ENCODE peak calls at places on chromosomes 7 and 10, in four cellular contexts. One of them, this sample, is unnamed.

GRCh38 chr7:88452648-88453047 is 146.0 kb upstream of the STEAP4 start:
- DNase-seq in HepG2: no peak
- DNase-seq in tibial nerve: no peak
- DNase-seq in left ventricle myocardium inferior: no peak
- DNase-seq in this sample: no peak

GRCh38 chr7:2713370-2713769 is 25.4 kb downstream of the AMZ1 start:
- DNase-seq in HepG2: no peak
- DNase-seq in tibial nerve: no peak
- DNase-seq in left ventricle myocardium inferior: peak
- DNase-seq in this sample: no peak

GRCh38 chr7:74226633-74227032 is 16.8 kb downstream of the LAT2 start:
- DNase-seq in HepG2: no peak
- DNase-seq in tibial nerve: no peak
- DNase-seq in left ventricle myocardium inferior: no peak
- DNase-seq in this sample: no peak

GRCh38 chr10:96276831-96277230 is 5.5 kb upstream of the BLNK start:
- DNase-seq in HepG2: no peak
- DNase-seq in tibial nerve: no peak
- DNase-seq in left ventricle myocardium inferior: no peak
- DNase-seq in this sample: no peak

GRCh38 chr7:121633186-121633585 is 237.1 kb upstream of the FAM3C start:
- DNase-seq in HepG2: no peak
- DNase-seq in tibial nerve: no peak
- DNase-seq in left ventricle myocardium inferior: no peak
- DNase-seq in this sample: no peak

GRCh38 chr7:82507365-82507975 is 63.9 kb upstream of the CACNA2D1 start:
- DNase-seq in HepG2: no peak
- DNase-seq in tibial nerve: no peak
- DNase-seq in left ventricle myocardium inferior: no peak
- DNase-seq in this sample: no peak

GRCh38 chr10:24418532-24418931 is 209.6 kb downstream of the KIAA1217 start:
- DNase-seq in HepG2: no peak
- DNase-seq in tibial nerve: no peak
- DNase-seq in left ventricle myocardium inferior: no peak
- DNase-seq in this sample: no peak

GRCh38 chr7:64849250-64849923 is 53.7 kb upstream of the ZNF273 start:
- DNase-seq in HepG2: no peak
- DNase-seq in tibial nerve: no peak
- DNase-seq in left ventricle myocardium inferior: no peak
- DNase-seq in this sample: no peak

GRCh38 chr10:92493362-92493761 is 80.5 kb downstream of the IDE start:
- DNase-seq in HepG2: no peak
- DNase-seq in tibial nerve: no peak
- DNase-seq in left ventricle myocardium inferior: no peak
- DNase-seq in this sample: no peak

GRCh38 chr10:28687683-28688001 is 10.3 kb downstream of the BAMBI start:
- DNase-seq in HepG2: no peak
- DNase-seq in tibial nerve: no peak
- DNase-seq in left ventricle myocardium inferior: no peak
- DNase-seq in this sample: no peak

GRCh38 chr7:145082366-145083240 is 246.8 kb upstream of the TPK1 start:
- DNase-seq in HepG2: no peak
- DNase-seq in tibial nerve: no peak
- DNase-seq in left ventricle myocardium inferior: no peak
- DNase-seq in this sample: no peak

GRCh38 chr7:148735141-148735540 is 36.4 kb downstream of the CUL1 start:
- DNase-seq in HepG2: no peak
- DNase-seq in tibial nerve: no peak
- DNase-seq in left ventricle myocardium inferior: no peak
- DNase-seq in this sample: no peak

GRCh38 chr10:114412907-114413386 is 8.6 kb upstream of the AFAP1L2 start:
- DNase-seq in HepG2: no peak
- DNase-seq in tibial nerve: no peak
- DNase-seq in left ventricle myocardium inferior: peak
- DNase-seq in this sample: no peak

GRCh38 chr10:114181971-114182370 is 2.8 kb downstream of the TDRD1 start:
- DNase-seq in HepG2: no peak
- DNase-seq in tibial nerve: peak
- DNase-seq in left ventricle myocardium inferior: peak
- DNase-seq in this sample: no peak

GRCh38 chr10:114767589-114768393 is 53.8 kb upstream of the FHIP2A start:
- DNase-seq in HepG2: no peak
- DNase-seq in tibial nerve: no peak
- DNase-seq in left ventricle myocardium inferior: peak
- DNase-seq in this sample: no peak

DNA sequence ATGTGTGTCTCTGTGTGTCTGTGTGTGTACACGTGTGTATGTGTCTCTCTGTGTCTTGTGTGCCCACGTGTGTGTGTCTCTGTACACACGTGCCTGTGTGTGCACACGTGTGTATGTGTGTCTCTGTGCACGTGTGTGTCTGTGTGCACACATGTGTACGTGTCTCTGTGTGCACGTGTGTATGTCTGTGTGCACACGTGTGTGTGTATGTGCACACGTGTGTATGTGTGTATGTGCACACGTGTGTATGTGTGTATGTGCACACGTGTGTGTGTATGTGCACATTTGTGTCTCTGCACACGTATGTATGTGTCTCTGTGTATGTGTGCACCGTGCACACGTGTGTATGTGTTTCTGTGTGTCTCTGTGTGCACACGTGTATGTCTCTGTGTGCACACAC is 248.7 kb upstream of the SHH start:
- DNase-seq in HepG2: no peak
- DNase-seq in tibial nerve: no peak
- DNase-seq in left ventricle myocardium inferior: no peak
- DNase-seq in this sample: no peak
- TF ChIP-seq CTCF in HepG2: no peak
- TF ChIP-seq CTCF in tibial nerve: no peak
- TF ChIP-seq CTCF in left ventricle myocardium inferior: no peak
- TF ChIP-seq CTCF in this sample: no peak

DNA sequence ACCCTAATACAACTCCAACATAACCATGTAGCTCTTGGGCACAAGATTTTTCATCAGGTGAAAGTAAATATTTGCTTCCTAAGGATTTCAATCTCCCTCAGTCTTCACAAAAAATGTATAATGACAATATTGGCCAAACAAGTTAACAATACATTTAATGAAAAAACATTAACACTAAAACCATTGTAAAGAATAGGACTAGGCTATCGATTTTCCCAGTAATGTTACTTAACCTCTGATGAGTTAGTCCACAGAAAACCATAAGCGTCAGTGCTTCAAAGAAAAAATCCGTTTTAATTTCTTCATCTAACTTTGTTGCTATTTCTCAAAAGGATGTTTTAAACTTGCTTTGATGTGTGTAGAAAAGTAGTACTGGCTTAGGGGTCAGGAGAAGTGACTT is 1.2 kb downstream of the ZNF33B start:
- DNase-seq in HepG2: peak
- DNase-seq in tibial nerve: no peak
- DNase-seq in left ventricle myocardium inferior: no peak
- DNase-seq in this sample: no peak
- H3K27ac ChIP-seq in HepG2: peak
- H3K27ac ChIP-seq in tibial nerve: peak
- H3K27ac ChIP-seq in left ventricle myocardium inferior: peak
- H3K27ac ChIP-seq in this sample: no peak

GRCh38 chr10:102800601-102801335 is 36.4 kb downstream of the CYP17A1 start:
- DNase-seq in HepG2: no peak
- DNase-seq in tibial nerve: no peak
- DNase-seq in left ventricle myocardium inferior: no peak
- DNase-seq in this sample: no peak

GRCh38 chr10:102799691-102800435 is 37.4 kb downstream of the CYP17A1 start:
- DNase-seq in HepG2: no peak
- DNase-seq in tibial nerve: no peak
- DNase-seq in left ventricle myocardium inferior: peak
- DNase-seq in this sample: no peak

GRCh38 chr10:102791754-102792153 is 45.5 kb downstream of the CYP17A1 start:
- DNase-seq in HepG2: no peak
- DNase-seq in tibial nerve: no peak
- DNase-seq in left ventricle myocardium inferior: no peak
- DNase-seq in this sample: no peak

GRCh38 chr10:102795453-102796406 is 41.5 kb downstream of the CYP17A1 start:
- DNase-seq in HepG2: no peak
- DNase-seq in tibial nerve: no peak
- DNase-seq in left ventricle myocardium inferior: peak
- DNase-seq in this sample: no peak

DNA sequence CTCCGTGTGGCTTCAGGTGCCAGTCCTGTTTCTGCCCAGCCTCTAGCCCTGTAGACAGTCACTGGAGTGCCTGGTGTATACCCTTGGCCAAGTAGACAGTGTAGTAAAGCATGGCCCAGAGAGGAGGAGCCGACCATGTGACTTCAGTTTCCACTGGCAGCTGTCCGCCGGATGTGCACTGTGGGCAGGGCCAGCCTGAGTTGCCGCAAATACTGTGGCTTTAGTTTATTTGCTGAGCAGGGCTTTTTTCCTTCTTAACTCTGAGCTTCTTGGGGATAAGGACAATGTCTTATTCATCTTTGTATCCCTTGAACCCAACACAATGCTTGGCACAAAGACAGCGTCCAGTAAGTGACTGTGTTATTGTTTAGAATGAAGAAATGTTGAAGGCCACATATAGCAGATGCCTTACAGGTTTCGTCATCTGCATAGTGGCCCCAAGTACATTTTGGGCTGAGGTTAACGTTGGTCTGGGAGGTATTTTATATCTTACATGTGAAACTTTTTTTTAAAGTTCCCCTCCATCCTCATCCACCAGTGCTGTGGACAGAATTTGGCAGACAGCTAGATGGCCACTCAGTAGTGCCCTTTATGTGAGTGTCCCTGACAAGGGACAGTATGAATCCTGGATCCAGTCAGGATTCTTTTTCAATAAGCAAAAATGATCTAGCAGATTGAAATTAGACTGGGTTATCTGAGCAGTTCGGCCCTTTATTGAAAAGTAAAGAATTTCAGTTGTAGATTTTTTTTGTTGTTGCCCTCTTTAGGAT is 40.6 kb downstream of the CYP17A1 start:
- DNase-seq in HepG2: no peak
- DNase-seq in tibial nerve: peak
- DNase-seq in left ventricle myocardium inferior: peak
- DNase-seq in this sample: no peak
- TF ChIP-seq CTCF in HepG2: no peak
- TF ChIP-seq CTCF in tibial nerve: no peak
- TF ChIP-seq CTCF in left ventricle myocardium inferior: no peak
- TF ChIP-seq CTCF in this sample: no peak

GRCh38 chr10:43408710-43409384 is at the start of gene HNRNPF:
- DNase-seq in HepG2: peak
- DNase-seq in tibial nerve: peak
- DNase-seq in left ventricle myocardium inferior: peak
- DNase-seq in this sample: peak

GRCh38 chr10:43411536-43411935 is 2.5 kb upstream of the HNRNPF start:
- DNase-seq in HepG2: no peak
- DNase-seq in tibial nerve: no peak
- DNase-seq in left ventricle myocardium inferior: no peak
- DNase-seq in this sample: no peak

GRCh38 chr10:43408331-43408709 is 666 bp downstream of the HNRNPF start:
- DNase-seq in HepG2: no peak
- DNase-seq in tibial nerve: no peak
- DNase-seq in left ventricle myocardium inferior: no peak
- DNase-seq in this sample: no peak

GRCh38 chr10:43409385-43410109 is 561 bp upstream of the HNRNPF start:
- DNase-seq in HepG2: no peak
- DNase-seq in tibial nerve: no peak
- DNase-seq in left ventricle myocardium inferior: peak
- DNase-seq in this sample: no peak

DNA sequence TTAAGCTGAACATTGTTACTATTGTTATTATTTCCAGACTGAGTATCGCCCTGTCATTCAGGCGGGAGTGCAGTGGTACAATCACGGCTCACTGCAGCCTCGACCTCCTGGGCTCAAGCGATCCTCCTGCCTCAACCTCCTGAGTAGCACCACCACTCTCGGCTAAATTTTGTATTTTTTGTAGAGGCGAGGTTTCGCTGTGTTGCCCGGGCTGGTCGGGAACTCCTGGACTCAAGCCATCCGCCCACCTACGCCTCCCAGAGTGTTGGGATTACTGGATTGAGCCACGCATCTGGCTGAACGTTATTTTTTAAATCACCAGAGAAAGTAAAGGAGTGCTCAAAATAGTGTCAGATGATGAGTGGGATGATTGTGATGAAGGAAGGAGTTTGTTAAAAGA is 1.4 kb upstream of the HNRNPF start:
- DNase-seq in HepG2: no peak
- DNase-seq in tibial nerve: no peak
- DNase-seq in left ventricle myocardium inferior: no peak
- DNase-seq in this sample: no peak
- H3K27ac ChIP-seq in HepG2: peak
- H3K27ac ChIP-seq in tibial nerve: peak
- H3K27ac ChIP-seq in left ventricle myocardium inferior: peak
- H3K27ac ChIP-seq in this sample: no peak

DNA sequence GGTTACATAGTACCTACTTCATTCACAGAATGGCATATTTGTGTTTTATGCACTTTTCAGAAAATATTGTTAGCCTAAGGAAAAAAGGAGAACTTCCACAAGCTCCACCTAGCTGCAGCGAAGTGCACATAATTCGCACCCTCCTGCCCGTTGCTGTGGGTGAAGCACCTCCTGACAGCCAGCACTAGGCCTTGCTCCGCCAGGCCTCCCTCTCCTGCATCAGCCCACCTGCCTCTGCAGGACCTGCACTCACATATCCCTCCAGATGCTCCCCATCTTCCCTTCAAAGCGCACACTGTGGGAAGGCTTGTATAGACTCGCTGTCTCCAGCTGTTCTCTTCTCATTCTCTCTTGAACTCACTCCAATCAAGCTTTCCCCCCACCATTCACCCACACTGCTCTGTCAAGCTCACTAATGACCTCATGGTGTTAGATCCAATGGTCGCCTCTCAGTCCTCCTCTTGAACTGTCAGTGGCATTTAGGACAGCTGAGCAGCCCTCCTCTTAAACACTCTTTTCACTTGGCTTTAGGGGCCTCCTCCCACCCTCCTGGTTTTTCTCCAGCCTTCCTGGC is 20.7 kb upstream of the GRID1 start:
- DNase-seq in HepG2: no peak
- DNase-seq in tibial nerve: no peak
- DNase-seq in left ventricle myocardium inferior: no peak
- DNase-seq in this sample: no peak
- TF ChIP-seq CTCF in HepG2: peak
- TF ChIP-seq CTCF in tibial nerve: no peak
- TF ChIP-seq CTCF in left ventricle myocardium inferior: no peak
- TF ChIP-seq CTCF in this sample: peak